ENCODE peak calls at places on chromosomes 7 and 10, in eight cellular contexts. F is lung; V is PC-3; D is RWPE1; E is CD8-positive, alpha-beta T cell; Q is mammary epithelial cell; W is sigmoid colon; S is left ventricle myocardium inferior. C is an unnamed sample.

GRCh38 chr7:116367171-116367813 is 132.2 kb upstream of the CAV2 start:
- DNase-seq in W (no peak), S (no peak), V (peak; percentile 66), Q (no peak), F (no peak), D (no peak), E (no peak), C (no peak)

GRCh38 chr7:72504057-72504456 is 91.9 kb upstream of the CALN1 start:
- DNase-seq in D (no peak), S (no peak), F (no peak), E (no peak), V (no peak), W (no peak), Q (no peak), C (no peak)

GRCh38 chr7:147298611-147299043 is 1182.0 kb downstream of the CNTNAP2 start:
- DNase-seq in D (no peak), W (no peak), V (peak; percentile 65), E (no peak), S (no peak), Q (no peak), F (no peak), C (no peak)

GRCh38 chr7:152709307-152710133 is 33.6 kb upstream of the XRCC2 start:
- DNase-seq in Q (peak; percentile 64), S (no peak), V (peak; percentile 44), W (no peak), D (no peak), E (no peak), F (no peak), C (no peak)

GRCh38 chr7:146655928-146656797 is 539.6 kb downstream of the CNTNAP2 start:
- DNase-seq in Q (no peak), E (no peak), W (no peak), D (no peak), S (no peak), V (peak; percentile 55), F (no peak), C (no peak)

GRCh38 chr7:110170762-110171161 is 920.2 kb upstream of the LRRN3 start:
- DNase-seq in Q (no peak), S (no peak), F (no peak), E (no peak), V (no peak), W (no peak), D (no peak), C (no peak)

GRCh38 chr7:116977172-116977571 is 23.9 kb downstream of the ST7 start:
- DNase-seq in W (no peak), E (no peak), D (no peak), V (peak; percentile 16), S (no peak), F (no peak), Q (no peak), C (no peak)

GRCh38 chr7:92705831-92706230 is 115.6 kb upstream of the FAM133B start:
- DNase-seq in Q (peak; percentile 68), F (no peak), W (no peak), V (no peak), E (no peak), S (no peak), D (no peak), C (no peak)

GRCh38 chr7:129438839-129439640 is 4.8 kb downstream of the STRIP2 start:
- DNase-seq in D (peak; percentile 69), W (no peak), S (no peak), V (peak; percentile 83), F (no peak), Q (peak; percentile 90), E (no peak), C (no peak)

GRCh38 chr10:79074732-79075131 is 6.0 kb downstream of the ZMIZ1 start:
- DNase-seq in D (no peak), W (no peak), Q (peak; percentile 37), F (no peak), V (no peak), S (no peak), E (no peak), C (no peak)

GRCh38 chr7:99371376-99371920 is 3.1 kb upstream of the ARPC1B start:
- DNase-seq in F (no peak), Q (no peak), E (no peak), W (peak; percentile 44), V (no peak), S (no peak), D (no peak), C (no peak)

GRCh38 chr10:131928248-131929095 is 27.7 kb downstream of the PPP2R2D start:
- DNase-seq in D (no peak), F (no peak), W (peak; percentile 48), Q (peak; percentile 24), V (no peak), S (peak; percentile 38), E (peak; percentile 45), C (no peak)

GRCh38 chr10:78267070-78267469 is 233.4 kb downstream of the RPS24 start:
- DNase-seq in Q (no peak), F (no peak), W (no peak), V (no peak), E (no peak), S (no peak), D (no peak), C (no peak)

GRCh38 chr10:79070091-79070610 is 1.4 kb downstream of the ZMIZ1 start:
- DNase-seq in W (peak; percentile 83), D (no peak), V (peak; percentile 63), E (no peak), S (peak; percentile 67), Q (no peak), F (no peak), C (no peak)

GRCh38 chr7:129739427-129739826 is 127.9 kb downstream of the NRF1 start:
- DNase-seq in Q (no peak), E (no peak), D (no peak), V (peak; percentile 84), S (no peak), F (no peak), W (no peak), C (no peak)

DNA sequence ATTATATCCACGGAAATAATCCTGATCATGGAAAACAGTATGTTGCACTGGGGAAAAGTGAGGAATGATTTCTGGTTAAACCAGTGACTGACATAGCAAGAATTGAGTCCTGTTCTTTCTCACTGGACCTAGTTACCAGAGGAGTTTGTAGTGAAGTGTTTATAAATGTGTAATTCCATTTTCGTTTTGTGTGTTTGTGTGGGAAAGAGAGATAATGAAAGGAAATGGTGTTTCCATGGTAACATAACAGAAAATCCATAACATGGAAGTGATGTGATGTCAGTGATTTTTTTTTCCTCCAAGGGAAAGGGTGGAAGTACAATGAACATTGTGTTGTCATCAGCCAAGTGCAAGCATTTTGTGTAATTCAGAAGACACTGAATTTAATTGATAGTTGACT is 283.9 kb downstream of the PLXDC2 start:
- DNase-seq in Q (peak; percentile 68), F (no peak), V (no peak), S (no peak), E (no peak), W (no peak), D (no peak), C (no peak)
- TF ChIP-seq CTCF in Q (no peak), F (no peak), V (no peak), S (no peak), E (no peak), W (no peak), D (no peak), C (no peak)

GRCh38 chr7:69211739-69212138 is 386.5 kb upstream of the AUTS2 start:
- DNase-seq in W (no peak), D (no peak), S (no peak), V (no peak), Q (no peak), E (no peak), F (no peak), C (no peak)
- TF ChIP-seq CTCF in W (no peak), D (no peak), S (peak; percentile 25), V (no peak), Q (no peak), E (no peak), F (no peak), C (peak; percentile 31)

DNA sequence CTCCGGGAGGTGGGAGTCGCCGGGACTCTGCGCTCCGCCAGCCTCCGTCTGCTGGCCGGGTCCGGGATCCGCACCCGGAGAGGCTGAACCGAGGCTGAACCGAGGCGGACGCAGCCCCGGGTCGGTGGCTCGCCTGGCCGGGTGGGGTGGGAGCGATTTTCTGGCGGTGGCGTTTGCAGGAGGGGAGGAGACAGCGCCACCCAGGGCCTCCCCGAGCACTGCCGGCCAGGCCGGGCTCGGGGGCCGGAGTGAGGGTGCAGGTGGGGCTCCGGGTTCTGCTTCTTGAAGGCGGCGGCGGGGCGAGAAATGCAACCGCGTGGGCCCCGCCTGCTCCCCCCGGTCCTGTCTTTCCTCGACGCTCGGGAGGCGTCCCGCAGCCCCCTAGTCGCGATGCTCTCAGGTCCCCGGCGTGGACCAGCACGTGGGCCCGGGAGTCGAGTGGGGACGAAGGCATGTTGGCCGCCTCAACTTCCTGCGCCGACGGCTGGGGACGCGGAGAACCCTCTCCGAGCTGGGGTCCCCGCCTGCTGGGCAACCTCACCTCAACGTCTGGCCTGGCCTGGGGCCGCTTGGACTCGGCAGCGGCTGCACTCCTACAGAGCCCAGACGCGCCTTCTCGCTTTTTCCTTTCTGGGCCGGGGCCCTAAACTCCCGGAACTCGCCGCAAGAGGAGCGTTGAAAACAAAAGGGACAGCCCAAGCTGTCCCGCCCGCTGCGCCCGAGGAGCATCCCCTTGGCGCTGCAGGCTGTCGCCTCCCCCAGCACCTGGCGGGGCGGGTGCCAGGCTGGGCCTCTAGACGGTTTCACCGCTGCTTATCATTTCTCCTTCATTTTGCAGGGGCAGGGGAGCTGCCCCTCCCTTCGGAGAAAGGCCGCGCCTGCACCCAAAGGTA is 25.2 kb upstream of the VAX1 start:
- DNase-seq in W (no peak), S (no peak), V (no peak), D (no peak), Q (no peak), E (no peak), F (no peak), C (no peak)
- TF ChIP-seq CTCF in W (no peak), S (no peak), V (no peak), D (no peak), Q (no peak), E (no peak), F (no peak), C (peak; percentile 19)

GRCh38 chr10:34792881-34793280 is 22.2 kb downstream of the PARD3 start:
- DNase-seq in F (no peak), E (no peak), V (no peak), D (no peak), W (no peak), S (no peak), Q (no peak), C (no peak)

GRCh38 chr10:34789993-34790506 is 25.0 kb downstream of the PARD3 start:
- DNase-seq in S (no peak), E (no peak), Q (no peak), V (no peak), D (no peak), F (no peak), W (no peak), C (no peak)

GRCh38 chr10:34791228-34791627 is 23.9 kb downstream of the PARD3 start:
- DNase-seq in E (no peak), D (no peak), V (no peak), S (no peak), F (no peak), Q (no peak), W (no peak), C (no peak)

GRCh38 chr10:34794835-34795234 is 20.3 kb downstream of the PARD3 start:
- DNase-seq in S (no peak), D (no peak), E (no peak), V (no peak), F (no peak), W (no peak), Q (no peak), C (no peak)

DNA sequence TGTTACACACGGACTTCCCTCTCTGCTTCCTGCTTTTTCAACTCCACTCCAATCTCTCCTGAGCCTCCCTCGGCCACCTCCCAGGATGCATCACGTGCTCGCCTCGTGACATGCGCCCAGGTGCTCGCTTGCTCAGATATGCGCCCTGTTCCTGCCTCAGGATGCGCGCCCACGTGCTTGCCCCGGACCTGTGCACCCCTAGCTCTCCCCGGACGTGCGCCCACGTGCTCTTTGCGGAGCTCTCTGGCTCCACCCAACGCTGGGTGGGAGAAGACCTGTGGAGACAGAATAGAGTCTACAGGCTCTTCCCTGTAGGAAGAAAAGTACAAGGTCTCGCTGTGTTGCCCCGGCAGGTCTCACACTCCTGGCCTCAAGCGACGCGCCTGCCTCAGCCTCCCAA is 23.1 kb downstream of the PARD3 start:
- DNase-seq in E (no peak), F (no peak), S (no peak), V (no peak), W (no peak), D (no peak), Q (no peak), C (no peak)
- TF ChIP-seq CTCF in E (no peak), F (no peak), S (no peak), V (no peak), W (no peak), D (no peak), Q (no peak), C (no peak)